ENCODE peak calls at places on chromosome 1, in five cellular contexts. K, H, S, V and R are unnamed samples.

GRCh38 chr1:231702804-231703203 is 76.2 kb downstream of the DISC1 start:
- DNase-seq in K (peak), H (no peak), S (no peak), V (no peak), R (no peak)

GRCh38 chr1:70361727-70362413 is 7.3 kb upstream of the ANKRD13C start:
- DNase-seq in K (peak), H (no peak), S (no peak), V (no peak), R (no peak)

GRCh38 chr1:153526132-153526543 is 9.7 kb downstream of the S100A6 start:
- DNase-seq in K (no peak), H (no peak), S (no peak), V (no peak), R (no peak)

GRCh38 chr1:229171934-229172333 is 99.0 kb upstream of the RAB4A start:
- DNase-seq in K (no peak), H (no peak), S (no peak), V (no peak), R (no peak)

GRCh38 chr1:153349363-153350340 is 1.0 kb upstream of the PGLYRP4 start:
- DNase-seq in K (no peak), H (no peak), S (no peak), V (no peak), R (no peak)

GRCh38 chr1:43049487-43049886 is 90.8 kb upstream of the SLC2A1 start:
- DNase-seq in K (peak), H (no peak), S (no peak), V (no peak), R (no peak)

GRCh38 chr1:18322353-18323032 is 158.2 kb upstream of the KLHDC7A start:
- DNase-seq in K (no peak), H (no peak), S (no peak), V (no peak), R (peak)

GRCh38 chr1:35442737-35443136 is 114.5 kb downstream of the KIAA0319L start:
- DNase-seq in K (no peak), H (no peak), S (no peak), V (no peak), R (no peak)

GRCh38 chr1:39255212-39255611 is 50.7 kb downstream of the MACF1 start:
- DNase-seq in K (no peak), H (no peak), S (no peak), V (no peak), R (no peak)

GRCh38 chr1:247440001-247440620 is 17.8 kb downstream of the OR2B11 start:
- DNase-seq in K (no peak), H (no peak), S (peak), V (no peak), R (no peak)

GRCh38 chr1:195195423-195196057 is 1412.7 kb downstream of the KCNT2 start:
- DNase-seq in K (no peak), H (no peak), S (no peak), V (no peak), R (peak)

GRCh38 chr1:236065509-236066005 is 667 bp upstream of the NID1 start:
- DNase-seq in K (no peak), H (no peak), S (no peak), V (no peak), R (no peak)

GRCh38 chr1:229972600-229973296 is 94.3 kb upstream of the GALNT2 start:
- DNase-seq in K (peak), H (no peak), S (peak), V (no peak), R (peak)

GRCh38 chr1:54995835-54996234 is 2.9 kb upstream of the BSND start:
- DNase-seq in K (no peak), H (no peak), S (no peak), V (no peak), R (peak)

GRCh38 chr1:187928288-187928687 is 1099.5 kb downstream of the PLA2G4A start:
- DNase-seq in K (peak), H (peak), S (no peak), V (no peak), R (no peak)

GRCh38 chr1:237042892-237043576 is 1.1 kb downstream of the RYR2 start:
- DNase-seq in K (no peak), H (no peak), S (no peak), V (peak), R (no peak)

GRCh38 chr1:115275216-115275615 is 62.8 kb downstream of the NGF start:
- DNase-seq in K (peak), H (no peak), S (no peak), V (no peak), R (peak)

GRCh38 chr1:241079018-241079417 is 278.0 kb downstream of the RGS7 start:
- DNase-seq in K (no peak), H (no peak), S (no peak), V (no peak), R (no peak)

GRCh38 chr1:219020386-219020785 is 153.3 kb upstream of the LYPLAL1 start:
- DNase-seq in K (peak), H (no peak), S (no peak), V (no peak), R (no peak)

GRCh38 chr1:167330601-167331293 is 110.1 kb downstream of the POU2F1 start:
- DNase-seq in K (no peak), H (no peak), S (no peak), V (no peak), R (no peak)

GRCh38 chr1:1278620-1279019 is 1.6 kb upstream of the SCNN1D start:
- DNase-seq in K (no peak), H (no peak), S (no peak), V (no peak), R (no peak)

GRCh38 chr1:32716312-32717126 is 13.9 kb upstream of the SYNC start:
- DNase-seq in K (peak), H (no peak), S (peak), V (no peak), R (peak)

GRCh38 chr1:29083318-29084195 is 40.1 kb downstream of the TMEM200B start:
- DNase-seq in K (peak), H (no peak), S (no peak), V (no peak), R (no peak)

GRCh38 chr1:55582078-55582477 is 366.9 kb upstream of the USP24 start:
- DNase-seq in K (no peak), H (no peak), S (no peak), V (no peak), R (no peak)

GRCh38 chr1:12450090-12450764 is 167.8 kb downstream of the DHRS3 start:
- DNase-seq in K (no peak), H (peak), S (no peak), V (no peak), R (no peak)

GRCh38 chr1:113928129-113928949 is 785 bp upstream of the HIPK1 start:
- DNase-seq in K (peak), H (peak), S (no peak), V (no peak), R (no peak)

GRCh38 chr1:82388679-82389078 is 587.9 kb downstream of the ADGRL2 start:
- DNase-seq in K (peak), H (no peak), S (no peak), V (no peak), R (no peak)

GRCh38 chr1:229027158-229027557 is 243.8 kb upstream of the RAB4A start:
- DNase-seq in K (no peak), H (no peak), S (no peak), V (no peak), R (no peak)

GRCh38 chr1:201885531-201886075 is 3.1 kb upstream of the SHISA4 start:
- DNase-seq in K (peak), H (no peak), S (no peak), V (no peak), R (no peak)

GRCh38 chr1:51570063-51570720 is 46.7 kb upstream of the OSBPL9 start:
- DNase-seq in K (no peak), H (no peak), S (peak), V (no peak), R (no peak)